ENCODE peak calls at places on chromosomes 7 and 10, in nine cellular contexts. J is adrenal gland; V is mesothelial cell of epicardium; S is GM04504; A is activated CD8-positive, alpha-beta T cell treated with anti-CD3 and anti-CD28 coated beads for 36 hours; F is NCI-H1417 treated with DMSO at 0.1 percent for 48 hours; N is effector CD4-positive, alpha-beta T cell; L is lower lobe of right lung; C is stimulated activated CD4-positive, alpha-beta T cell treated with anti-CD3 and anti-CD28 coated beads, Interleukin-15, amount 100 ng/mL, for 24 hours. K is an unnamed sample.
A peak's percentile ranks its signal among the peaks of the same experiment; 100 is the strongest.

GRCh38 chr7:1854521-1855395 is 184.7 kb downstream of the ELFN1 start:
- DNase-seq in S (no peak), N (no peak), V (peak; percentile 34), J (peak; percentile 3), F (no peak), L (peak; percentile 44), C (no peak), A (peak; percentile 31), K (peak; percentile 68)

GRCh38 chr7:77349141-77349540 is 67.0 kb downstream of the GSAP start:
- DNase-seq in S (no peak), L (no peak), N (no peak), A (no peak), C (no peak), F (no peak), J (no peak), V (no peak), K (no peak)

GRCh38 chr7:23472974-23473847 is 2.9 kb upstream of the IGF2BP3 start:
- DNase-seq in L (no peak), S (no peak), V (no peak), J (no peak), C (no peak), F (peak; percentile 60), N (no peak), A (no peak), K (peak; percentile 24)

GRCh38 chr10:86586516-86586915 is 64.9 kb upstream of the WAPL start:
- DNase-seq in L (no peak), C (no peak), V (no peak), F (no peak), J (no peak), S (no peak), N (no peak), A (no peak), K (no peak)

GRCh38 chr7:77877800-77878199 is 79.2 kb downstream of the PHTF2 start:
- DNase-seq in C (no peak), J (no peak), L (no peak), S (no peak), F (no peak), A (no peak), N (no peak), V (no peak), K (no peak)

GRCh38 chr7:140689199-140690152 is 7.0 kb upstream of the NDUFB2 start:
- DNase-seq in S (no peak), J (no peak), A (no peak), N (no peak), V (no peak), L (no peak), F (no peak), C (no peak), K (no peak)

GRCh38 chr7:149704507-149704906 is 68.9 kb downstream of the ZNF467 start:
- DNase-seq in J (no peak), N (no peak), S (no peak), C (no peak), L (no peak), F (no peak), V (no peak), A (no peak), K (no peak)

GRCh38 chr7:94655562-94655883 is 410 bp downstream of the SGCE start:
- DNase-seq in V (no peak), A (no peak), S (no peak), J (peak; percentile 38), F (no peak), C (no peak), L (no peak), N (no peak), K (no peak)

GRCh38 chr7:129779602-129780256 is 168.2 kb downstream of the NRF1 start:
- DNase-seq in J (no peak), A (peak; percentile 47), L (peak; percentile 85), S (no peak), F (no peak), V (peak; percentile 78), C (peak; percentile 60), N (no peak), K (no peak)

GRCh38 chr10:11159543-11160215 is 142.0 kb downstream of the CELF2 start:
- DNase-seq in A (no peak), V (no peak), S (no peak), L (no peak), J (no peak), C (no peak), N (no peak), F (no peak), K (no peak)

GRCh38 chr7:33422825-33423645 is 293.7 kb downstream of the BBS9 start:
- DNase-seq in F (no peak), L (no peak), J (peak; percentile 15), S (no peak), N (no peak), C (no peak), A (no peak), V (no peak), K (no peak)

GRCh38 chr7:128366290-128366689 is 4.8 kb upstream of the PRRT4 start:
- DNase-seq in F (no peak), N (no peak), V (no peak), S (no peak), L (no peak), C (no peak), A (no peak), J (no peak), K (no peak)

GRCh38 chr7:134855467-134855866 is 76.0 kb downstream of the CALD1 start:
- DNase-seq in L (no peak), A (no peak), N (no peak), V (no peak), F (no peak), C (no peak), J (no peak), S (no peak), K (no peak)

GRCh38 chr10:74039561-74040145 is 41.7 kb downstream of the VCL start:
- DNase-seq in A (no peak), V (no peak), S (peak; percentile 44), N (no peak), J (no peak), C (no peak), L (no peak), F (no peak), K (no peak)

GRCh38 chr10:62056660-62057059 is 155.2 kb downstream of the ARID5B start:
- DNase-seq in A (no peak), J (no peak), N (no peak), V (no peak), L (no peak), S (no peak), C (no peak), F (no peak), K (no peak)

K was measured in Jurkat, Clone E6-1.